ENCODE peak calls at places on chromosomes 4 and X, in four cellular contexts. M, N, U and V are unnamed samples. For H3K4me1, the result is how much of the 10 kb centered on the place peaks cover.

GRCh38 chr4:124386163-124386562 is 326.4 kb downstream of the ANKRD50 start:
- DNase-seq in M (no peak), N (no peak), U (no peak), V (no peak)

GRCh38 chrX:47898024-47898423 is 61.3 kb downstream of the ZNF81 start:
- DNase-seq in M (no peak), N (no peak), U (no peak), V (no peak)

GRCh38 chrX:10450229-10450958 is 170.0 kb downstream of the MID1 start:
- DNase-seq in M (no peak), N (peak), U (no peak), V (no peak)

GRCh38 chr4:121688261-121688660 is 8.5 kb downstream of the ANXA5 start:
- DNase-seq in M (no peak), N (no peak), U (no peak), V (no peak)

GRCh38 chr4:179766938-179767337 is 2324.7 kb upstream of the AGA start:
- DNase-seq in M (no peak), N (peak), U (no peak), V (no peak)

GRCh38 chrX:1323315-1323714 is 13.3 kb upstream of the IL3RA start:
- DNase-seq in M (no peak), N (no peak), U (peak), V (peak)

GRCh38 chr4:113289736-113290135 is 240.3 kb downstream of the ANK2 start:
- DNase-seq in M (no peak), N (peak), U (no peak), V (no peak)

GRCh38 chr4:6749340-6750171 is 33.0 kb upstream of the KIAA0232 start:
- DNase-seq in M (no peak), N (peak), U (peak), V (peak)

GRCh38 chr4:88333741-88334405 is 44.8 kb upstream of the HERC6 start:
- DNase-seq in M (no peak), N (peak), U (no peak), V (no peak)

GRCh38 chrX:51759055-51759454 is 15.8 kb downstream of the GSPT2 start:
- DNase-seq in M (no peak), N (no peak), U (no peak), V (no peak)

GRCh38 chr4:176902710-176903323 is 110.1 kb upstream of the VEGFC start:
- DNase-seq in M (no peak), N (peak), U (no peak), V (no peak)

GRCh38 chr4:148787285-148787684 is 345.1 kb upstream of the NR3C2 start:
- DNase-seq in M (no peak), N (no peak), U (no peak), V (no peak)

GRCh38 chrX:79081895-79082512 is 62.5 kb upstream of the GPR174 start:
- DNase-seq in M (no peak), N (peak), U (no peak), V (peak)

GRCh38 chrX:148872153-148872540 is 371.7 kb downstream of the AFF2 start:
- DNase-seq in M (no peak), N (no peak), U (no peak), V (no peak)

GRCh38 chr4:153082322-153083301 is 121.6 kb upstream of the TRIM2 start:
- DNase-seq in M (no peak), N (no peak), U (no peak), V (no peak)

GRCh38 chr4:89737888-89738287 is 99.1 kb downstream of the SNCA start:
- DNase-seq in M (no peak), N (no peak), U (no peak), V (no peak)

GRCh38 chr4:68346461-68346860 is 3.4 kb downstream of the YTHDC1 start:
- DNase-seq in M (no peak), N (no peak), U (no peak), V (no peak)

GRCh38 chrX:107485019-107485418 is 35.6 kb downstream of the FRMPD3 start:
- DNase-seq in M (no peak), N (no peak), U (no peak), V (no peak)

GRCh38 chrX:49792376-49792775 is 36.7 kb upstream of the PAGE4 start:
- DNase-seq in M (no peak), N (no peak), U (no peak), V (no peak)

GRCh38 chrX:85851418-85851817 is 195.9 kb downstream of the CHM start:
- DNase-seq in M (no peak), N (peak), U (no peak), V (no peak)

GRCh38 chrX:149512225-149512885 is 7.2 kb upstream of the IDS start:
- DNase-seq in M (no peak), N (peak), U (no peak), V (peak)

GRCh38 chrX:67568769-67569168 is 24.9 kb downstream of the AR start:
- DNase-seq in M (no peak), N (no peak), U (no peak), V (peak)

GRCh38 chr4:79651516-79651915 is 243.5 kb upstream of the GK2 start:
- DNase-seq in M (no peak), N (no peak), U (no peak), V (no peak)

GRCh38 chr4:6229095-6229494 is 28.7 kb upstream of the JAKMIP1 start:
- DNase-seq in M (no peak), N (no peak), U (peak), V (peak)

GRCh38 chr4:168831585-168831918 is 178.5 kb downstream of the CBR4 start:
- DNase-seq in M (no peak), N (no peak), U (no peak), V (no peak)

GRCh38 chr4:159484861-159485260 is 382.0 kb downstream of the RAPGEF2 start:
- DNase-seq in M (no peak), N (no peak), U (no peak), V (no peak)

GRCh38 chr4:173370130-173370476 is 651 bp upstream of the SAP30 start:
- DNase-seq in M (peak), N (no peak), U (peak), V (peak)

GRCh38 chr4:141180991-141181760 is 39.5 kb upstream of the ZNF330 start:
- DNase-seq in M (no peak), N (no peak), U (no peak), V (no peak)

GRCh38 chr4:185742766-185743165 is 69.2 kb downstream of the SORBS2 start:
- DNase-seq in M (no peak), N (no peak), U (no peak), V (no peak)

GRCh38 chr4:20356565-20356964 is 104.9 kb downstream of the SLIT2 start:
- DNase-seq in M (no peak), N (no peak), U (no peak), V (no peak)

GRCh38 chr4:889516-889915 is 42.6 kb downstream of the GAK start:
- DNase-seq in M (no peak), N (no peak), U (no peak), V (no peak)

GRCh38 chr4:143375326-143376073 is 38.8 kb downstream of the GAB1 start:
- DNase-seq in M (no peak), N (no peak), U (no peak), V (no peak)
- H3K4me1 ChIP-seq in M (half or more), N (under half), U (under half), V (half or more)

GRCh38 chrX:20740443-20740842 is 473.7 kb upstream of the RPS6KA3 start:
- DNase-seq in M (no peak), N (no peak), U (no peak), V (no peak)
- TF ChIP-seq CTCF in M (no peak), N (no peak), U (no peak), V (no peak)

DNA sequence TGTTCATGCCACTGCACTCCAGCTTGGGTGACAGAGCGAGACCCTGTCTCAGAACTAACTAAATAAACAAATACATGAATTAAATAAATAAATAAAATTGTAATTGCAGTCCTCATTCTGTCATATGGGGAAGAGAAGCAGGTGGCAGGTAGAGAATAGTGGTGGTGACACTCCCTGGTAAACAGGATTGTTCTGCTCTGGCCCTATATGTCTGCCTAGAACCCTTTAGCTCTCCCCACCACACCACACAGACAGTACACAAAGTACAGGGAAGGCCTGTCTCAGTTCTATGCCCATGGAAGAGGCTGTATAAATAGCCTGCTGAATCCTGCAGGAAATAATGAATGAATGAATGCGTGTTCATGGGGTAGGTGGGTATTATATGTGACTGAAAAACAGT is 117.7 kb downstream of the CEP135 start:
- DNase-seq in M (no peak), N (no peak), U (no peak), V (no peak)
- H3K4me1 ChIP-seq in M (under half), N (under half), U (under half), V (under half)

DNA sequence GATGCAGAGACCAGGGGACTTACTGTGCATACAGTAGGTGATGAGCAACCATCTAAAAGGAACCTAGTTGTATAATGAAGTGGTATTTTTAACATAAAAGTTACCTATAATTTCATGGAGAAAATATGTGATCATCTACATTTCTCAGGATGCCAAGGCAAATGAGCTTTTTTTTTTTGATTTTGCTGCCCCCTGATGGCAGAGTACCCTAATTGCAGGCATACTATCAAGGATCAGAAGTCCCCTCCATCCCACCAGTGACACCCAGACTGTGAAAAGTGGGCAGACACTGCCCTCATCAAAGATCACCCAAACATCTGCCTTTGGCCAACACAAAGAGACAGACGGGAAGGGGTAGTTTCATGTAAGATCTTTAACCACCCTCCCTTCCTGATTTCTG is 9.6 kb upstream of the ABLIM2 start:
- DNase-seq in M (no peak), N (no peak), U (no peak), V (no peak)
- TF ChIP-seq CTCF in M (peak), N (peak), U (no peak), V (no peak)

GRCh38 chr4:2588259-2588658 is 51.8 kb downstream of the FAM193A start:
- DNase-seq in M (no peak), N (no peak), U (no peak), V (no peak)
- H3K4me1 ChIP-seq in M (under half), N (under half), U (under half), V (half or more)

GRCh38 chr4:33465565-33465964 is 2745.4 kb downstream of the PCDH7 start:
- DNase-seq in M (no peak), N (no peak), U (no peak), V (no peak)

GRCh38 chr4:33470805-33471204 is 2750.6 kb downstream of the PCDH7 start:
- DNase-seq in M (no peak), N (no peak), U (no peak), V (no peak)

DNA sequence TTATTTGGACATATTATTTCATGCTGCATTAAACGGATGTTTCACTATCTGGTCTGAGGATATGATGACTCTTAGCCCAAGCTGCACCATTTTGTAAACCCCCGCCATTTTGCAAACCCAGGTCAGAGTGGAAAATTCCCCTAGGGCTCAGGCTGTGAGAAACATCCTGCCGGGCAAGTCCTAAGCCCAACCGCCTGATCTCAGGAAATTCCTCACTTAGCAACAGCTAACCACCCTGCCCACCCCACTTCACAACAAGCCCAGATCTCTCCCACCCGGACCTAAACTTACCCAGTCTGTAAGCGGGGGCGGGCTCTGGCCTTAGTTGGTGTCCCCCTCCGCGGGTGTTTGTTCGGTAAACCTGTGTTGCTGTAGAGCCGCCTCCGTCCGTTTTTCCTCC is 2747.1 kb downstream of the PCDH7 start:
- DNase-seq in M (no peak), N (no peak), U (no peak), V (no peak)
- TF ChIP-seq CTCF in M (no peak), N (no peak), U (no peak), V (no peak)

GRCh38 chr4:109559983-109560686 is at the start of gene MCUB:
- DNase-seq in M (peak), N (peak), U (peak), V (peak)
- H3K4me1 ChIP-seq in M (under half), N (under half), U (under half), V (under half)

GRCh38 chr4:143337600-143338287 is 1.1 kb downstream of the GAB1 start:
- DNase-seq in M (no peak), N (peak), U (peak), V (peak)

GRCh38 chr4:143339497-143339896 is 2.8 kb downstream of the GAB1 start:
- DNase-seq in M (no peak), N (no peak), U (no peak), V (no peak)

GRCh38 chr4:143338313-143338712 is 1.6 kb downstream of the GAB1 start:
- DNase-seq in M (no peak), N (no peak), U (no peak), V (no peak)

GRCh38 chr4:143335979-143336827 is 473 bp upstream of the GAB1 start:
- DNase-seq in M (peak), N (peak), U (peak), V (peak)

GRCh38 chr4:143336828-143337599 is at the start of gene GAB1:
- DNase-seq in M (no peak), N (peak), U (peak), V (peak)
- TF ChIP-seq CTCF in M (no peak), N (no peak), U (no peak), V (peak)

GRCh38 chr4:7899184-7899583 is 40.5 kb downstream of the AFAP1 start:
- DNase-seq in M (no peak), N (no peak), U (no peak), V (no peak)
- H3K4me1 ChIP-seq in M (under half), N (under half), U (under half), V (under half)